ENCODE peak calls at places on chromosomes 6 and 20, in five cellular contexts. One of them, this sample, is unnamed. For H3K9me3, the result is how much of the 10 kb centered on the place peaks cover.

GRCh38 chr20:44166008-44166407 is 21.0 kb downstream of the JPH2 start:
- DNase-seq in tibial artery: no peak
- DNase-seq in A549: peak
- DNase-seq in heart right ventricle: no peak
- DNase-seq in heart left ventricle: no peak
- DNase-seq in this sample: no peak

GRCh38 chr20:34708621-34709043 is 4.5 kb downstream of the TP53INP2 start:
- DNase-seq in tibial artery: peak
- DNase-seq in heart left ventricle: peak
- DNase-seq in A549: peak
- DNase-seq in heart right ventricle: peak
- DNase-seq in this sample: peak

GRCh38 chr6:130293800-130294199 is 71.0 kb upstream of the SAMD3 start:
- DNase-seq in A549: peak
- DNase-seq in heart left ventricle: no peak
- DNase-seq in heart right ventricle: no peak
- DNase-seq in tibial artery: no peak
- DNase-seq in this sample: no peak

GRCh38 chr6:158514176-158514575 is 45.7 kb upstream of the TMEM181 start:
- DNase-seq in tibial artery: no peak
- DNase-seq in heart left ventricle: no peak
- DNase-seq in heart right ventricle: no peak
- DNase-seq in A549: no peak
- DNase-seq in this sample: no peak

GRCh38 chr6:36104836-36105235 is 25.5 kb upstream of the MAPK13 start:
- DNase-seq in heart left ventricle: no peak
- DNase-seq in A549: no peak
- DNase-seq in heart right ventricle: no peak
- DNase-seq in tibial artery: no peak
- DNase-seq in this sample: no peak

GRCh38 chr6:8329592-8329991 is 105.8 kb downstream of the SLC35B3 start:
- DNase-seq in tibial artery: no peak
- DNase-seq in A549: no peak
- DNase-seq in heart left ventricle: no peak
- DNase-seq in heart right ventricle: no peak
- DNase-seq in this sample: no peak

GRCh38 chr6:3742426-3743344 is 8.8 kb downstream of the PXDC1 start:
- DNase-seq in heart right ventricle: peak
- DNase-seq in heart left ventricle: peak
- DNase-seq in A549: peak
- DNase-seq in tibial artery: peak
- DNase-seq in this sample: peak

GRCh38 chr20:63217706-63218105 is 1.8 kb upstream of the YTHDF1 start:
- DNase-seq in heart left ventricle: no peak
- DNase-seq in heart right ventricle: no peak
- DNase-seq in A549: no peak
- DNase-seq in tibial artery: no peak
- DNase-seq in this sample: no peak

GRCh38 chr6:136640132-136640915 is 90.1 kb upstream of the MAP7 start:
- DNase-seq in heart right ventricle: no peak
- DNase-seq in A549: no peak
- DNase-seq in tibial artery: peak
- DNase-seq in heart left ventricle: no peak
- DNase-seq in this sample: no peak

GRCh38 chr20:22093122-22093521 is 387.7 kb downstream of the PAX1 start:
- DNase-seq in tibial artery: no peak
- DNase-seq in heart right ventricle: no peak
- DNase-seq in heart left ventricle: no peak
- DNase-seq in A549: no peak
- DNase-seq in this sample: no peak
- TF ChIP-seq CTCF in tibial artery: no peak
- TF ChIP-seq CTCF in heart right ventricle: no peak
- TF ChIP-seq CTCF in heart left ventricle: no peak
- TF ChIP-seq CTCF in A549: no peak
- TF ChIP-seq CTCF in this sample: no peak

DNA sequence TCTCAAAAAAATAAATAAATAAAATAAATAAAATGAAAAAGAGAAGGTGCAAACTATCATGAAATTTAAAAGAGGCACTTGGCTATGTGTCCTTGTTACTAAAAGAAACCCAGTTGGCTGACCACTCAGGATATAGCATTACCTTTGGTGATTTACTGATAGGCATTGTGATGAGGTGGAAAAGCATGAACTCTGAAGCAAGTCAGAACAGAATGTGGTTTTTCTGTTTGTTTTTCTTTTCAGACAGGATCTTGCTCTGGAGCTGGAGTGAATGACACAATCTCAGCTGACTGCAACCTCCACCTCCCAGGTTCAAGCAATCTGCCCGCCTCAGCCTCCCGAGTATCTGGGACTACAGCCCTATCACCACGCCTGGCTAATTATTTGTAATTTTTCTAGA is 31.9 kb downstream of the ZNF184 start:
- DNase-seq in heart left ventricle: no peak
- DNase-seq in heart right ventricle: no peak
- DNase-seq in tibial artery: no peak
- DNase-seq in A549: no peak
- DNase-seq in this sample: no peak
- H3K9me3 ChIP-seq in heart left ventricle: under half
- H3K9me3 ChIP-seq in heart right ventricle: under half
- H3K9me3 ChIP-seq in tibial artery: under half
- H3K9me3 ChIP-seq in A549: under half
- H3K9me3 ChIP-seq in this sample: under half

GRCh38 chr6:109440325-109441068 is at the start of the genes PPIL6 and SMPD2:
- DNase-seq in A549: peak
- DNase-seq in tibial artery: peak
- DNase-seq in heart left ventricle: peak
- DNase-seq in heart right ventricle: peak
- DNase-seq in this sample: peak
- TF ChIP-seq CTCF in A549: peak
- TF ChIP-seq CTCF in tibial artery: no peak
- TF ChIP-seq CTCF in heart left ventricle: peak
- TF ChIP-seq CTCF in heart right ventricle: peak
- TF ChIP-seq CTCF in this sample: peak

DNA sequence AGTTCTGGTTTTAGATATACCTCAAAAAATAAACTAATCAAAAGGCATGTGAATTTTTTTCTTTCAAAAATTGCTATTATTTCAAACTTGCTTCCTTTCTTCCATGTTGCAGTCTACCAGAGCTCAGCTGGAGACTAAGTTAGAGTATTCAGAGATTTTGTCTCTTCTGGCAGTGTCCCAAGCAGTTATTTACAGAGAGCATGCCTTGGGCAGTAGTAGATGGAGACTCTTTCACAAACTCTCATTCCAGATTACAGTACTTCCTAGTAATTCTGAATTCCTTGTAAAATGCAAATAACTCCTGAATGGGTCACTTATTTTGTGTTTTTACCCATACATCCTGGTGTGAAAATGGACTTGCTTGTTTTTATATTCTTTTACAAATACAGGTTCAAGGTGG is 703.4 kb downstream of the EPHA7 start:
- DNase-seq in tibial artery: no peak
- DNase-seq in heart left ventricle: no peak
- DNase-seq in heart right ventricle: no peak
- DNase-seq in A549: no peak
- DNase-seq in this sample: no peak
- H3K9me3 ChIP-seq in tibial artery: under half
- H3K9me3 ChIP-seq in heart left ventricle: under half
- H3K9me3 ChIP-seq in heart right ventricle: under half
- H3K9me3 ChIP-seq in A549: under half
- H3K9me3 ChIP-seq in this sample: under half

GRCh38 chr20:53960586-53961386 is 109.6 kb downstream of the BCAS1 start:
- DNase-seq in A549: no peak
- DNase-seq in heart right ventricle: no peak
- DNase-seq in tibial artery: no peak
- DNase-seq in heart left ventricle: no peak
- DNase-seq in this sample: no peak

GRCh38 chr20:53958240-53958639 is 112.2 kb downstream of the BCAS1 start:
- DNase-seq in heart right ventricle: no peak
- DNase-seq in tibial artery: no peak
- DNase-seq in A549: no peak
- DNase-seq in heart left ventricle: no peak
- DNase-seq in this sample: no peak

GRCh38 chr20:53961527-53961926 is 108.9 kb downstream of the BCAS1 start:
- DNase-seq in A549: no peak
- DNase-seq in tibial artery: no peak
- DNase-seq in heart left ventricle: no peak
- DNase-seq in heart right ventricle: no peak
- DNase-seq in this sample: no peak

GRCh38 chr20:53962388-53962787 is 108.0 kb downstream of the BCAS1 start:
- DNase-seq in A549: no peak
- DNase-seq in tibial artery: no peak
- DNase-seq in heart right ventricle: no peak
- DNase-seq in heart left ventricle: no peak
- DNase-seq in this sample: no peak

GRCh38 chr20:53959849-53960585 is 110.4 kb downstream of the BCAS1 start:
- DNase-seq in tibial artery: peak
- DNase-seq in heart right ventricle: no peak
- DNase-seq in A549: no peak
- DNase-seq in heart left ventricle: no peak
- DNase-seq in this sample: no peak
- TF ChIP-seq CTCF in tibial artery: no peak
- TF ChIP-seq CTCF in heart right ventricle: no peak
- TF ChIP-seq CTCF in A549: no peak
- TF ChIP-seq CTCF in heart left ventricle: no peak
- TF ChIP-seq CTCF in this sample: no peak

GRCh38 chr6:168578036-168578435 is 137.1 kb downstream of the SMOC2 start:
- DNase-seq in tibial artery: no peak
- DNase-seq in heart left ventricle: no peak
- DNase-seq in A549: no peak
- DNase-seq in heart right ventricle: no peak
- DNase-seq in this sample: no peak

GRCh38 chr6:168576388-168576787 is 135.4 kb downstream of the SMOC2 start:
- DNase-seq in heart right ventricle: no peak
- DNase-seq in heart left ventricle: no peak
- DNase-seq in A549: no peak
- DNase-seq in tibial artery: no peak
- DNase-seq in this sample: no peak

GRCh38 chr6:168575346-168576098 is 134.5 kb downstream of the SMOC2 start:
- DNase-seq in heart left ventricle: no peak
- DNase-seq in A549: no peak
- DNase-seq in heart right ventricle: no peak
- DNase-seq in tibial artery: no peak
- DNase-seq in this sample: no peak

GRCh38 chr6:168574699-168575195 is 133.8 kb downstream of the SMOC2 start:
- DNase-seq in tibial artery: peak
- DNase-seq in heart right ventricle: peak
- DNase-seq in A549: no peak
- DNase-seq in heart left ventricle: no peak
- DNase-seq in this sample: no peak

GRCh38 chr6:168577496-168577895 is 136.5 kb downstream of the SMOC2 start:
- DNase-seq in heart left ventricle: no peak
- DNase-seq in tibial artery: no peak
- DNase-seq in A549: no peak
- DNase-seq in heart right ventricle: no peak
- DNase-seq in this sample: no peak
- H3K9me3 ChIP-seq in heart left ventricle: under half
- H3K9me3 ChIP-seq in tibial artery: under half
- H3K9me3 ChIP-seq in A549: under half
- H3K9me3 ChIP-seq in heart right ventricle: under half
- H3K9me3 ChIP-seq in this sample: under half

GRCh38 chr6:32195652-32195901 is 3.1 kb upstream of the GPSM3 start:
- DNase-seq in A549: peak
- DNase-seq in heart right ventricle: peak
- DNase-seq in heart left ventricle: peak
- DNase-seq in tibial artery: peak
- DNase-seq in this sample: peak

GRCh38 chr6:32198345-32198696 is 5.9 kb upstream of the GPSM3 start:
- DNase-seq in heart left ventricle: no peak
- DNase-seq in heart right ventricle: no peak
- DNase-seq in A549: no peak
- DNase-seq in tibial artery: no peak
- DNase-seq in this sample: no peak

GRCh38 chr6:32195902-32196681 is 3.6 kb upstream of the GPSM3 start:
- DNase-seq in heart left ventricle: peak
- DNase-seq in A549: peak
- DNase-seq in tibial artery: peak
- DNase-seq in heart right ventricle: peak
- DNase-seq in this sample: peak

GRCh38 chr6:32194825-32195651 is 2.6 kb upstream of the GPSM3 start:
- DNase-seq in heart right ventricle: no peak
- DNase-seq in A549: peak
- DNase-seq in heart left ventricle: peak
- DNase-seq in tibial artery: no peak
- DNase-seq in this sample: no peak

DNA sequence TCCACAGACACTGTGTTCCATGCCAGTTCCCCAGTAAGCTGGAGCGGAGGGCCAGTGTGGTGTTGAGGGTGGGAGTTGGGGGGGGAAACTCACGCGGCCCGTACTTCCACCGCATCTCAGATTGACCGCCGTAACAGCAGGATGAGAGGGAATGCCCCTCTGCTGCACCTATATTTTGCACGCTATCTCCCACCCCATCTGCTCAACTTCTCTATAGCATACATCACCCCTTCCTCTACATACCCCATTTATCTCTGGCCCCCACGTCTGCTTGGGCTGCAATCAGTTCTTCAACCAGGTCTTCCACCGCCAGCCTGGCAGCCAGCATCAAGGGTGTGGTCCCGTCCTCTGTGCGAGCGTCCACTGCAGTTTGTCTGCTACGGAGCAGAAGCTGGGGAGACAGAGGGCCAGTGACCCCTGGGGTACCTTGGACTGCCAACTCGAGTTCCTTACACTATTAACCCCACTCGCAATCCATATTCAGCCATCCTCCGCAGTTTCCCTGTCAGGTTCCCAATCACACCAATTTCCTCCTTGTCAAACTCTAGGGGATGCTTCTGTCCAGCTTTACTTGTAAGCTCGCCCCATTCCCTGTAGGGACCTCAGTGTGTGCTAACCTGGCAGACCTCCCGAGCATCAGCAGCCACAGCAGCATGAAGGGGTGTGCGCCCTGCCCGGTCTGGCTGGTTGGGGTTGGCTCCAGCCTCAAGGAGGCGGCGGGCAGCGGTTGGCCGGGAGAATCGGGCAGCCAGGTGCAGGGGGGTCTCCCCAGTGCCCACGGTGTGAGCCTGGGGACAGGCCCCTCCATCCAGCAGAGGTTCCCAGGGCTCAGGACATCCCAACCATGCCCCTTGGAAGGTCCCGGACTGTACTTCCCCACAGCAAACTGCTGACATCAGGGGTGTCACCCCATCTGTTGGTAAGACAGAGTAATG is 4.5 kb upstream of the GPSM3 start:
- DNase-seq in A549: no peak
- DNase-seq in heart left ventricle: peak
- DNase-seq in tibial artery: no peak
- DNase-seq in heart right ventricle: peak
- DNase-seq in this sample: no peak
- TF ChIP-seq CTCF in A549: no peak
- TF ChIP-seq CTCF in heart left ventricle: no peak
- TF ChIP-seq CTCF in tibial artery: no peak
- TF ChIP-seq CTCF in heart right ventricle: no peak
- TF ChIP-seq CTCF in this sample: no peak

This sample was measured in BE2C.